ENCODE peak calls at places on chromosomes 12 and 14, in six cellular contexts. One of them, this sample, is unnamed.

GRCh38 chr14:55881577-55882241 is 236.5 kb upstream of the PELI2 start:
- DNase-seq in Right ventricle myocardium superior: no peak
- DNase-seq in Panc1: no peak
- DNase-seq in GM20000: no peak
- DNase-seq in NCI-H526 treated with DMSO at 0.1 percent for 48 hours: no peak
- DNase-seq in nucleus accumbens: no peak
- DNase-seq in this sample: no peak

GRCh38 chr14:59358105-59358504 is 107.1 kb downstream of the GPR135 start:
- DNase-seq in Right ventricle myocardium superior: peak; percentile 72
- DNase-seq in Panc1: no peak
- DNase-seq in GM20000: no peak
- DNase-seq in NCI-H526 treated with DMSO at 0.1 percent for 48 hours: no peak
- DNase-seq in nucleus accumbens: no peak
- DNase-seq in this sample: no peak

GRCh38 chr14:69999246-69999645 is 120.0 kb downstream of the SMOC1 start:
- DNase-seq in Right ventricle myocardium superior: no peak
- DNase-seq in Panc1: no peak
- DNase-seq in GM20000: no peak
- DNase-seq in NCI-H526 treated with DMSO at 0.1 percent for 48 hours: peak; percentile 76
- DNase-seq in nucleus accumbens: no peak
- DNase-seq in this sample: no peak

GRCh38 chr12:24679135-24679534 is 269.8 kb downstream of the BCAT1 start:
- DNase-seq in Right ventricle myocardium superior: no peak
- DNase-seq in Panc1: no peak
- DNase-seq in GM20000: no peak
- DNase-seq in NCI-H526 treated with DMSO at 0.1 percent for 48 hours: no peak
- DNase-seq in nucleus accumbens: no peak
- DNase-seq in this sample: no peak

GRCh38 chr12:84891106-84891838 is 21.3 kb downstream of the SLC6A15 start:
- DNase-seq in Right ventricle myocardium superior: no peak
- DNase-seq in Panc1: no peak
- DNase-seq in GM20000: no peak
- DNase-seq in NCI-H526 treated with DMSO at 0.1 percent for 48 hours: no peak
- DNase-seq in nucleus accumbens: no peak
- DNase-seq in this sample: no peak

GRCh38 chr12:49365542-49365941 is 1.7 kb upstream of the SPATS2 start:
- DNase-seq in Right ventricle myocardium superior: no peak
- DNase-seq in Panc1: no peak
- DNase-seq in GM20000: no peak
- DNase-seq in NCI-H526 treated with DMSO at 0.1 percent for 48 hours: no peak
- DNase-seq in nucleus accumbens: no peak
- DNase-seq in this sample: no peak

GRCh38 chr12:130049666-130050065 is 112.6 kb upstream of the FZD10 start:
- DNase-seq in Right ventricle myocardium superior: no peak
- DNase-seq in Panc1: no peak
- DNase-seq in GM20000: no peak
- DNase-seq in NCI-H526 treated with DMSO at 0.1 percent for 48 hours: peak; percentile 34
- DNase-seq in nucleus accumbens: no peak
- DNase-seq in this sample: no peak

GRCh38 chr14:24145700-24146621 is at the start of gene PSME2:
- DNase-seq in Right ventricle myocardium superior: no peak
- DNase-seq in Panc1: no peak
- DNase-seq in GM20000: no peak
- DNase-seq in NCI-H526 treated with DMSO at 0.1 percent for 48 hours: no peak
- DNase-seq in nucleus accumbens: no peak
- DNase-seq in this sample: no peak

GRCh38 chr12:28583771-28584261 is 393.6 kb downstream of the CCDC91 start:
- DNase-seq in Right ventricle myocardium superior: no peak
- DNase-seq in Panc1: no peak
- DNase-seq in GM20000: no peak
- DNase-seq in NCI-H526 treated with DMSO at 0.1 percent for 48 hours: no peak
- DNase-seq in nucleus accumbens: no peak
- DNase-seq in this sample: peak; percentile 73

GRCh38 chr12:49626169-49626835 is 2.9 kb downstream of the PRPF40B start:
- DNase-seq in Right ventricle myocardium superior: no peak
- DNase-seq in Panc1: no peak
- DNase-seq in GM20000: peak; percentile 59
- DNase-seq in NCI-H526 treated with DMSO at 0.1 percent for 48 hours: no peak
- DNase-seq in nucleus accumbens: peak; percentile 13
- DNase-seq in this sample: no peak

GRCh38 chr14:22844221-22845102 is 8.1 kb downstream of the MMP14 start:
- DNase-seq in Right ventricle myocardium superior: no peak
- DNase-seq in Panc1: no peak
- DNase-seq in GM20000: peak; percentile 24
- DNase-seq in NCI-H526 treated with DMSO at 0.1 percent for 48 hours: no peak
- DNase-seq in nucleus accumbens: no peak
- DNase-seq in this sample: no peak

GRCh38 chr14:96081767-96082400 is 42.7 kb downstream of the C14orf132 start:
- DNase-seq in Right ventricle myocardium superior: no peak
- DNase-seq in Panc1: no peak
- DNase-seq in GM20000: no peak
- DNase-seq in NCI-H526 treated with DMSO at 0.1 percent for 48 hours: no peak
- DNase-seq in nucleus accumbens: no peak
- DNase-seq in this sample: no peak

GRCh38 chr12:53170876-53171724 is 9.4 kb upstream of the ZNF740 start:
- DNase-seq in Right ventricle myocardium superior: no peak
- DNase-seq in Panc1: no peak
- DNase-seq in GM20000: no peak
- DNase-seq in NCI-H526 treated with DMSO at 0.1 percent for 48 hours: no peak
- DNase-seq in nucleus accumbens: no peak
- DNase-seq in this sample: no peak

GRCh38 chr12:91620949-91621348 is 438.3 kb upstream of the DCN start:
- DNase-seq in Right ventricle myocardium superior: no peak
- DNase-seq in Panc1: no peak
- DNase-seq in GM20000: no peak
- DNase-seq in NCI-H526 treated with DMSO at 0.1 percent for 48 hours: peak; percentile 96
- DNase-seq in nucleus accumbens: peak; percentile 25
- DNase-seq in this sample: no peak

GRCh38 chr12:3747543-3747942 is 5.4 kb downstream of the CRACR2A start:
- DNase-seq in Right ventricle myocardium superior: no peak
- DNase-seq in Panc1: no peak
- DNase-seq in GM20000: no peak
- DNase-seq in NCI-H526 treated with DMSO at 0.1 percent for 48 hours: no peak
- DNase-seq in nucleus accumbens: no peak
- DNase-seq in this sample: no peak

GRCh38 chr14:55117816-55118441 is 11.1 kb upstream of the LGALS3 start:
- DNase-seq in Right ventricle myocardium superior: no peak
- DNase-seq in Panc1: no peak
- DNase-seq in GM20000: no peak
- DNase-seq in NCI-H526 treated with DMSO at 0.1 percent for 48 hours: peak; percentile 74
- DNase-seq in nucleus accumbens: no peak
- DNase-seq in this sample: peak; percentile 37

GRCh38 chr14:103118019-103118662 is 5.1 kb upstream of the TNFAIP2 start:
- DNase-seq in Right ventricle myocardium superior: peak; percentile 92
- DNase-seq in Panc1: no peak
- DNase-seq in GM20000: no peak
- DNase-seq in NCI-H526 treated with DMSO at 0.1 percent for 48 hours: no peak
- DNase-seq in nucleus accumbens: peak; percentile 27
- DNase-seq in this sample: no peak

GRCh38 chr12:124684971-124685688 is 117.7 kb upstream of the NCOR2 start:
- DNase-seq in Right ventricle myocardium superior: no peak
- DNase-seq in Panc1: no peak
- DNase-seq in GM20000: no peak
- DNase-seq in NCI-H526 treated with DMSO at 0.1 percent for 48 hours: no peak
- DNase-seq in nucleus accumbens: peak; percentile 62
- DNase-seq in this sample: no peak

GRCh38 chr12:75816892-75817291 is 214.7 kb downstream of the PHLDA1 start:
- DNase-seq in Right ventricle myocardium superior: no peak
- DNase-seq in Panc1: no peak
- DNase-seq in GM20000: no peak
- DNase-seq in NCI-H526 treated with DMSO at 0.1 percent for 48 hours: no peak
- DNase-seq in nucleus accumbens: no peak
- DNase-seq in this sample: peak; percentile 16

GRCh38 chr12:123591702-123592481 is 7.5 kb downstream of the TMED2 start:
- DNase-seq in Right ventricle myocardium superior: no peak
- DNase-seq in Panc1: no peak
- DNase-seq in GM20000: no peak
- DNase-seq in NCI-H526 treated with DMSO at 0.1 percent for 48 hours: no peak
- DNase-seq in nucleus accumbens: no peak
- DNase-seq in this sample: no peak

GRCh38 chr12:54082402-54082892 is 28.8 kb downstream of the HOXC4 start:
- DNase-seq in Right ventricle myocardium superior: peak; percentile 52
- DNase-seq in Panc1: no peak
- DNase-seq in GM20000: peak; percentile 42
- DNase-seq in NCI-H526 treated with DMSO at 0.1 percent for 48 hours: no peak
- DNase-seq in nucleus accumbens: no peak
- DNase-seq in this sample: no peak

GRCh38 chr12:70831538-70831937 is 89.0 kb downstream of the PTPRR start:
- DNase-seq in Right ventricle myocardium superior: no peak
- DNase-seq in Panc1: no peak
- DNase-seq in GM20000: no peak
- DNase-seq in NCI-H526 treated with DMSO at 0.1 percent for 48 hours: no peak
- DNase-seq in nucleus accumbens: no peak
- DNase-seq in this sample: no peak

GRCh38 chr12:47753021-47754001 is 5.4 kb downstream of the RAPGEF3 start:
- DNase-seq in Right ventricle myocardium superior: peak; percentile 94
- DNase-seq in Panc1: no peak
- DNase-seq in GM20000: no peak
- DNase-seq in NCI-H526 treated with DMSO at 0.1 percent for 48 hours: no peak
- DNase-seq in nucleus accumbens: peak; percentile 24
- DNase-seq in this sample: no peak

GRCh38 chr12:105587237-105587636 is 256.7 kb downstream of the C12orf75 start:
- DNase-seq in Right ventricle myocardium superior: no peak
- DNase-seq in Panc1: no peak
- DNase-seq in GM20000: no peak
- DNase-seq in NCI-H526 treated with DMSO at 0.1 percent for 48 hours: no peak
- DNase-seq in nucleus accumbens: no peak
- DNase-seq in this sample: no peak

GRCh38 chr14:61561657-61562276 is 133.5 kb upstream of the HIF1A start:
- DNase-seq in Right ventricle myocardium superior: peak; percentile 57
- DNase-seq in Panc1: no peak
- DNase-seq in GM20000: no peak
- DNase-seq in NCI-H526 treated with DMSO at 0.1 percent for 48 hours: no peak
- DNase-seq in nucleus accumbens: no peak
- DNase-seq in this sample: no peak

GRCh38 chr12:42568952-42569916 is 20.3 kb downstream of the PRICKLE1 start:
- DNase-seq in Right ventricle myocardium superior: no peak
- DNase-seq in Panc1: peak; percentile 25
- DNase-seq in GM20000: peak; percentile 33
- DNase-seq in NCI-H526 treated with DMSO at 0.1 percent for 48 hours: peak; percentile 21
- DNase-seq in nucleus accumbens: no peak
- DNase-seq in this sample: peak; percentile 49

GRCh38 chr12:116644806-116645205 is 85.6 kb downstream of the MAP1LC3B2 start:
- DNase-seq in Right ventricle myocardium superior: no peak
- DNase-seq in Panc1: no peak
- DNase-seq in GM20000: no peak
- DNase-seq in NCI-H526 treated with DMSO at 0.1 percent for 48 hours: no peak
- DNase-seq in nucleus accumbens: no peak
- DNase-seq in this sample: peak; percentile 58

GRCh38 chr12:75635606-75636444 is 124.4 kb upstream of the KRR1 start:
- DNase-seq in Right ventricle myocardium superior: no peak
- DNase-seq in Panc1: no peak
- DNase-seq in GM20000: peak; percentile 27
- DNase-seq in NCI-H526 treated with DMSO at 0.1 percent for 48 hours: no peak
- DNase-seq in nucleus accumbens: no peak
- DNase-seq in this sample: no peak

GRCh38 chr12:106301611-106302321 is 767 bp upstream of the TCP11L2 start:
- DNase-seq in Right ventricle myocardium superior: peak; percentile 72
- DNase-seq in Panc1: no peak
- DNase-seq in GM20000: peak; percentile 60
- DNase-seq in NCI-H526 treated with DMSO at 0.1 percent for 48 hours: peak; percentile 13
- DNase-seq in nucleus accumbens: peak; percentile 56
- DNase-seq in this sample: peak; percentile 66

GRCh38 chr12:89707992-89708792 is 446 bp downstream of the ATP2B1 start:
- DNase-seq in Right ventricle myocardium superior: peak; percentile 66
- DNase-seq in Panc1: no peak
- DNase-seq in GM20000: peak; percentile 41
- DNase-seq in NCI-H526 treated with DMSO at 0.1 percent for 48 hours: peak; percentile 41
- DNase-seq in nucleus accumbens: no peak
- DNase-seq in this sample: no peak

This sample was measured in Jurkat, Clone E6-1.